ENCODE peak calls at places on chromosomes 3 and 15, in seven cellular contexts. One of them, this sample, is unnamed.

GRCh38 chr15:25795712-25796111 is 67.4 kb downstream of the ATP10A start:
- DNase-seq in IMR-90: no peak
- DNase-seq in transverse colon: no peak
- DNase-seq in A549: no peak
- DNase-seq in suprapubic skin: no peak
- DNase-seq in tibial nerve: no peak
- DNase-seq in stomach: no peak
- DNase-seq in this sample: no peak

GRCh38 chr3:74613566-74613965 is 893 bp downstream of the CNTN3 start:
- DNase-seq in suprapubic skin: no peak
- DNase-seq in IMR-90: peak
- DNase-seq in tibial nerve: no peak
- DNase-seq in A549: no peak
- DNase-seq in transverse colon: peak
- DNase-seq in stomach: peak
- DNase-seq in this sample: no peak

GRCh38 chr15:68014219-68014618 is 39.9 kb upstream of the PIAS1 start:
- DNase-seq in IMR-90: no peak
- DNase-seq in suprapubic skin: no peak
- DNase-seq in stomach: no peak
- DNase-seq in tibial nerve: no peak
- DNase-seq in transverse colon: no peak
- DNase-seq in A549: no peak
- DNase-seq in this sample: no peak

GRCh38 chr15:82875411-82876003 is 66.1 kb downstream of the WHAMM start:
- DNase-seq in stomach: no peak
- DNase-seq in tibial nerve: no peak
- DNase-seq in transverse colon: no peak
- DNase-seq in IMR-90: peak
- DNase-seq in A549: no peak
- DNase-seq in suprapubic skin: no peak
- DNase-seq in this sample: no peak

GRCh38 chr3:39383913-39384664 is 919 bp downstream of the SLC25A38 start:
- DNase-seq in A549: peak
- DNase-seq in suprapubic skin: peak
- DNase-seq in transverse colon: peak
- DNase-seq in stomach: peak
- DNase-seq in tibial nerve: peak
- DNase-seq in IMR-90: peak
- DNase-seq in this sample: peak

GRCh38 chr3:160379628-160380214 is 19.3 kb downstream of the IFT80 start:
- DNase-seq in stomach: no peak
- DNase-seq in A549: no peak
- DNase-seq in tibial nerve: no peak
- DNase-seq in suprapubic skin: no peak
- DNase-seq in transverse colon: no peak
- DNase-seq in IMR-90: no peak
- DNase-seq in this sample: no peak

GRCh38 chr3:160574636-160575035 is 9.3 kb upstream of the KPNA4 start:
- DNase-seq in tibial nerve: no peak
- DNase-seq in stomach: no peak
- DNase-seq in suprapubic skin: no peak
- DNase-seq in A549: no peak
- DNase-seq in transverse colon: no peak
- DNase-seq in IMR-90: no peak
- DNase-seq in this sample: no peak

GRCh38 chr3:123155471-123156011 is 46.2 kb upstream of the SEC22A start:
- DNase-seq in tibial nerve: no peak
- DNase-seq in suprapubic skin: no peak
- DNase-seq in stomach: peak
- DNase-seq in A549: no peak
- DNase-seq in transverse colon: no peak
- DNase-seq in IMR-90: no peak
- DNase-seq in this sample: no peak

GRCh38 chr3:111812680-111813079 is 46.4 kb upstream of the PHLDB2 start:
- DNase-seq in suprapubic skin: no peak
- DNase-seq in transverse colon: no peak
- DNase-seq in IMR-90: no peak
- DNase-seq in A549: no peak
- DNase-seq in tibial nerve: no peak
- DNase-seq in stomach: no peak
- DNase-seq in this sample: no peak

GRCh38 chr15:31235298-31236183 is 91.1 kb upstream of the KLF13 start:
- DNase-seq in stomach: peak
- DNase-seq in tibial nerve: no peak
- DNase-seq in transverse colon: peak
- DNase-seq in IMR-90: no peak
- DNase-seq in suprapubic skin: no peak
- DNase-seq in A549: no peak
- DNase-seq in this sample: no peak

GRCh38 chr3:184565421-184566211 is 4.0 kb downstream of the EPHB3 start:
- DNase-seq in tibial nerve: no peak
- DNase-seq in stomach: peak
- DNase-seq in A549: peak
- DNase-seq in suprapubic skin: no peak
- DNase-seq in transverse colon: peak
- DNase-seq in IMR-90: peak
- DNase-seq in this sample: peak

GRCh38 chr3:150230037-150230436 is 178.1 kb upstream of the TSC22D2 start:
- DNase-seq in stomach: no peak
- DNase-seq in transverse colon: no peak
- DNase-seq in A549: no peak
- DNase-seq in tibial nerve: no peak
- DNase-seq in suprapubic skin: no peak
- DNase-seq in IMR-90: no peak
- DNase-seq in this sample: peak

GRCh38 chr3:67228136-67228535 is 230.0 kb downstream of the KBTBD8 start:
- DNase-seq in A549: no peak
- DNase-seq in IMR-90: no peak
- DNase-seq in stomach: no peak
- DNase-seq in tibial nerve: no peak
- DNase-seq in transverse colon: no peak
- DNase-seq in suprapubic skin: no peak
- DNase-seq in this sample: no peak

GRCh38 chr3:110307065-110307809 is 764.4 kb upstream of the NECTIN3 start:
- DNase-seq in tibial nerve: no peak
- DNase-seq in transverse colon: no peak
- DNase-seq in suprapubic skin: no peak
- DNase-seq in stomach: no peak
- DNase-seq in A549: no peak
- DNase-seq in IMR-90: peak
- DNase-seq in this sample: no peak

GRCh38 chr15:34365073-34365825 is 1.7 kb downstream of the LPCAT4 start:
- DNase-seq in transverse colon: no peak
- DNase-seq in stomach: no peak
- DNase-seq in tibial nerve: no peak
- DNase-seq in A549: no peak
- DNase-seq in suprapubic skin: no peak
- DNase-seq in IMR-90: no peak
- DNase-seq in this sample: no peak

GRCh38 chr15:96054606-96055005 is 275.9 kb upstream of the NR2F2 start:
- DNase-seq in transverse colon: no peak
- DNase-seq in suprapubic skin: no peak
- DNase-seq in IMR-90: peak
- DNase-seq in tibial nerve: no peak
- DNase-seq in A549: no peak
- DNase-seq in stomach: no peak
- DNase-seq in this sample: no peak

GRCh38 chr15:96052572-96053038 is 277.9 kb upstream of the NR2F2 start:
- DNase-seq in A549: no peak
- DNase-seq in IMR-90: no peak
- DNase-seq in stomach: no peak
- DNase-seq in tibial nerve: no peak
- DNase-seq in transverse colon: no peak
- DNase-seq in suprapubic skin: no peak
- DNase-seq in this sample: no peak

GRCh38 chr15:96053039-96054021 is 277.2 kb upstream of the NR2F2 start:
- DNase-seq in tibial nerve: no peak
- DNase-seq in A549: no peak
- DNase-seq in suprapubic skin: no peak
- DNase-seq in stomach: peak
- DNase-seq in transverse colon: peak
- DNase-seq in IMR-90: no peak
- DNase-seq in this sample: no peak

GRCh38 chr15:96052154-96052553 is 278.3 kb upstream of the NR2F2 start:
- DNase-seq in A549: no peak
- DNase-seq in transverse colon: no peak
- DNase-seq in stomach: peak
- DNase-seq in suprapubic skin: no peak
- DNase-seq in tibial nerve: no peak
- DNase-seq in IMR-90: no peak
- DNase-seq in this sample: no peak

DNA sequence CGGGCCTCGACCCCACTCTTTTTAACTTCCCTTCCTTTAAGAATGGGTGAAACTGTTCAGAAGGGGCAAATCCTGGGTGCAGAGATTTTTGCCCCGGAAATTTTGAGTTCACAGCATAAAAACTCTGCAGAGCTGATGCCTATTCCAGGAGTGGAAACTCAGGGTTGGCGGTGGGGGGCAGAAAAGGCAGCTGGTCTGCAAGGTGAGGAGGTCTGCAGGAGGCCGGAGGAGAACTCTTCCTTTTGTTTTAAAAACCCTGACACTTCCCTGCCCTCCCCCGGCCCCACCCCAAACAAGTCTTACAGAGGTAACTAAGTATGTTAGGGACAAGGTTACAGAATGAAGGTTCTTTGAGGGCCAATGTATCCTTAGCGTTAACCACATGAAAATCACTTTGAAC is 276.5 kb upstream of the NR2F2 start:
- DNase-seq in transverse colon: no peak
- DNase-seq in tibial nerve: no peak
- DNase-seq in stomach: no peak
- DNase-seq in IMR-90: no peak
- DNase-seq in A549: no peak
- DNase-seq in suprapubic skin: no peak
- DNase-seq in this sample: no peak
- H3K27ac ChIP-seq in transverse colon: no peak
- H3K27ac ChIP-seq in tibial nerve: peak
- H3K27ac ChIP-seq in stomach: peak
- H3K27ac ChIP-seq in IMR-90: no peak
- H3K27ac ChIP-seq in A549: no peak
- H3K27ac ChIP-seq in suprapubic skin: no peak
- H3K27ac ChIP-seq in this sample: no peak

DNA sequence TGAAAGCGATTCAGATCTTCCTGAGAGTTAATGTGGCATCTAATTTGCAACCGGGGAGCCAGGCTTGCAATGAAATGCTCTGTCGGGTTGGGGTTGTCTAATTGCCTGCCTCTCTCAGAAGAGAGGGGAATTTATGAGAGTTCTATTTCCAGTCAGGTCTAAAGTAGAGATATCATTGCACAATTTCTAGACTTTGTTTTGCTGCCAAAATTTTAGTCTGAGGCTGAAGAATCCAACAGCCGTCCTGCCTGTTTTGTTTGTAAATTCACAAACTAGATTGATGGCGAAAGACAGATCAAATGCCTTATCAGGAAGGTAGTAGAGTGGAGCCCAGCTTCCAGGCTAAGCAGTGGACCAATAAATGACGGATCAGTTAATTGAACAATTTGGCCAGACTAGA is 630 bp downstream of the LIPC start:
- DNase-seq in IMR-90: peak
- DNase-seq in A549: no peak
- DNase-seq in tibial nerve: no peak
- DNase-seq in transverse colon: no peak
- DNase-seq in stomach: no peak
- DNase-seq in suprapubic skin: no peak
- DNase-seq in this sample: no peak
- TF ChIP-seq POLR2A in IMR-90: no peak
- TF ChIP-seq POLR2A in A549: no peak
- TF ChIP-seq POLR2A in tibial nerve: no peak
- TF ChIP-seq POLR2A in transverse colon: no peak
- TF ChIP-seq POLR2A in stomach: no peak
- TF ChIP-seq POLR2A in suprapubic skin: no peak
- TF ChIP-seq POLR2A in this sample: no peak

DNA sequence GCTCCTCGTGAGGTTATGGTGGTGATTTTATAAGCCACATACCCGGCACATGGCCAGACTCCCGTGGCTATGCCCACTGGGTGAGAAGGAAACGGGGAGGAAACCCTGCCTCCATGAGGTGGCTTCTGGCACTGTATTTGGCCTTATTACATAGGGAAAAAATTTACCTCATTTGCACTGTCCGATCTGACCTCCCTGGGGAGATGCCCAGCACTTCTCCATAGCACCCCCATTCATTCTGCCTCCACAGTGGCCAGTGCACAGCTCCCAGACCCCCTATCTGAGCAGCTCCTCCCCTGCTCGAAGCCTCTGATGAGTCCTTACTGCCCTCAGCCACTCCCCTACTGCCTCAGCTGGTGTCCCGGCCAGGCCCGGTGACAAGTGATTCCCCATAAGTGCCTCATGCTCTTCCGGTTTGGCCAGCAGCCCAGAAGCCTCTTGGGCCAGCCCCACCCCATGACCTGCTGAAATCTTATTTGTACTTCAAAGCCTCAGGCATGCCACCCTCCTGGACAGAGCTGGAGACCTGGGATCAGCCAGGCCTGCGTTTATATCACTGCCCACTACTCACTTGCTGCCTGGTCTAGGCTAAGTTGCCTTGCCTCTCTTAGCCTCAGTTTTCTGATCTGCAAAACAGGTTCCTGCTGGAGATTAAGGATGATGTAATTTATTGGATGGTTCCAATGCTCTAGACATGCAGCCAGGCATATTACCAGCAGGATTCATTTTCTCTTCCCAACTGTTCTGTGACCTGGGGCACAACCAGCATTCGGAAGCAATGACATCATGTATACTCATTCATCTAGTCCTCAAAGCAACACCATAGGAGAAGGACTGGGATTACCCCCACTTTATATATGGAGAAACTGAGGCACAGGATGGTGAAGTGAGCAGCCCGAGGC is 30.6 kb upstream of the SLC6A6 start:
- DNase-seq in suprapubic skin: peak
- DNase-seq in A549: peak
- DNase-seq in transverse colon: peak
- DNase-seq in IMR-90: peak
- DNase-seq in tibial nerve: peak
- DNase-seq in stomach: peak
- DNase-seq in this sample: peak
- H3K27ac ChIP-seq in suprapubic skin: no peak
- H3K27ac ChIP-seq in A549: peak
- H3K27ac ChIP-seq in transverse colon: no peak
- H3K27ac ChIP-seq in IMR-90: no peak
- H3K27ac ChIP-seq in tibial nerve: no peak
- H3K27ac ChIP-seq in stomach: no peak
- H3K27ac ChIP-seq in this sample: no peak

GRCh38 chr3:80086426-80086825 is 318.6 kb upstream of the ROBO1 start:
- DNase-seq in tibial nerve: no peak
- DNase-seq in IMR-90: no peak
- DNase-seq in transverse colon: no peak
- DNase-seq in A549: no peak
- DNase-seq in stomach: no peak
- DNase-seq in suprapubic skin: no peak
- DNase-seq in this sample: no peak

DNA sequence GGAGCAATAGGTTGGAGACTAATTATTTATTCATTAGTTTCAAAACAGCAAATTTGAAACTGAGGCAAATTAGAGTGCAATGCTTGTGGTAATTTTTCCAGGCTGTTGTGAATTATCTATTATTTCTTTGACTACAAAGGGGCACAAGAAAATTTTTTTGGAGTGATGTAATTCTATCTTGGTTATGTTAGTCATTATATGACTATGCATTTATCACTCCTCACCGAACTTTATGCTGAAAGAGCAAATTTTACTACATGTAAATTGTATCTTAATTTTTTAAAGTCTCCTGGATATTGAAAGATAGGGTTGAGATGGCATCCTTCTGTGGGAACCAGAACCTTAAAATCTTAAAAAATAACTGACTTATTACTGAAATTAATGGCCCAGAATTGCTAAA is 320.0 kb upstream of the ROBO1 start:
- DNase-seq in tibial nerve: no peak
- DNase-seq in A549: no peak
- DNase-seq in suprapubic skin: no peak
- DNase-seq in stomach: no peak
- DNase-seq in IMR-90: peak
- DNase-seq in transverse colon: no peak
- DNase-seq in this sample: no peak
- TF ChIP-seq POLR2A in tibial nerve: no peak
- TF ChIP-seq POLR2A in A549: no peak
- TF ChIP-seq POLR2A in suprapubic skin: no peak
- TF ChIP-seq POLR2A in stomach: no peak
- TF ChIP-seq POLR2A in IMR-90: no peak
- TF ChIP-seq POLR2A in transverse colon: no peak
- TF ChIP-seq POLR2A in this sample: no peak

This sample was measured in Peyer's patch.